ENCODE peak calls at places on chromosome 15, in eight cellular contexts. One of them, this sample, is unnamed.

GRCh38 chr15:51322622-51323296 is 15.6 kb downstream of the CYP19A1 start:
- DNase-seq in NCI-H748 treated with DMSO at 0.1 percent for 48 hours: no peak
- DNase-seq in SHP77: no peak
- DNase-seq in naive thymus-derived CD8-positive, alpha-beta T cell: no peak
- DNase-seq in HEK293T: no peak
- DNase-seq in globus pallidus: no peak
- DNase-seq in C1 segment of cervical spinal cord: no peak
- DNase-seq in AG20443: no peak
- DNase-seq in this sample: no peak

GRCh38 chr15:51647128-51647562 is 24.6 kb upstream of the DMXL2 start:
- DNase-seq in NCI-H748 treated with DMSO at 0.1 percent for 48 hours: peak
- DNase-seq in SHP77: no peak
- DNase-seq in naive thymus-derived CD8-positive, alpha-beta T cell: no peak
- DNase-seq in HEK293T: no peak
- DNase-seq in globus pallidus: peak
- DNase-seq in C1 segment of cervical spinal cord: no peak
- DNase-seq in AG20443: peak
- DNase-seq in this sample: no peak

GRCh38 chr15:68769702-68770101 is 51.0 kb downstream of the ANP32A start:
- DNase-seq in NCI-H748 treated with DMSO at 0.1 percent for 48 hours: no peak
- DNase-seq in SHP77: no peak
- DNase-seq in naive thymus-derived CD8-positive, alpha-beta T cell: no peak
- DNase-seq in HEK293T: no peak
- DNase-seq in globus pallidus: no peak
- DNase-seq in C1 segment of cervical spinal cord: no peak
- DNase-seq in AG20443: no peak
- DNase-seq in this sample: no peak

GRCh38 chr15:67690936-67691335 is 134.4 kb upstream of the SKOR1 start:
- DNase-seq in NCI-H748 treated with DMSO at 0.1 percent for 48 hours: peak
- DNase-seq in SHP77: peak
- DNase-seq in naive thymus-derived CD8-positive, alpha-beta T cell: no peak
- DNase-seq in HEK293T: no peak
- DNase-seq in globus pallidus: no peak
- DNase-seq in C1 segment of cervical spinal cord: no peak
- DNase-seq in AG20443: no peak
- DNase-seq in this sample: no peak

GRCh38 chr15:55250392-55250791 is 39.2 kb downstream of the RAB27A start:
- DNase-seq in NCI-H748 treated with DMSO at 0.1 percent for 48 hours: no peak
- DNase-seq in SHP77: no peak
- DNase-seq in naive thymus-derived CD8-positive, alpha-beta T cell: no peak
- DNase-seq in HEK293T: no peak
- DNase-seq in globus pallidus: no peak
- DNase-seq in C1 segment of cervical spinal cord: no peak
- DNase-seq in AG20443: peak
- DNase-seq in this sample: no peak

GRCh38 chr15:73127302-73127936 is 75.2 kb downstream of the NEO1 start:
- DNase-seq in NCI-H748 treated with DMSO at 0.1 percent for 48 hours: no peak
- DNase-seq in SHP77: peak
- DNase-seq in naive thymus-derived CD8-positive, alpha-beta T cell: no peak
- DNase-seq in HEK293T: peak
- DNase-seq in globus pallidus: peak
- DNase-seq in C1 segment of cervical spinal cord: no peak
- DNase-seq in AG20443: peak
- DNase-seq in this sample: no peak

GRCh38 chr15:20351448-20351961 is 190.1 kb downstream of the GOLGA6L6 start:
- DNase-seq in NCI-H748 treated with DMSO at 0.1 percent for 48 hours: no peak
- DNase-seq in SHP77: no peak
- DNase-seq in naive thymus-derived CD8-positive, alpha-beta T cell: no peak
- DNase-seq in HEK293T: no peak
- DNase-seq in globus pallidus: no peak
- DNase-seq in C1 segment of cervical spinal cord: no peak
- DNase-seq in AG20443: peak
- DNase-seq in this sample: no peak

GRCh38 chr15:24919446-24919845 is 35.3 kb upstream of the SNRPN start:
- DNase-seq in NCI-H748 treated with DMSO at 0.1 percent for 48 hours: no peak
- DNase-seq in SHP77: no peak
- DNase-seq in naive thymus-derived CD8-positive, alpha-beta T cell: no peak
- DNase-seq in HEK293T: no peak
- DNase-seq in globus pallidus: no peak
- DNase-seq in C1 segment of cervical spinal cord: no peak
- DNase-seq in AG20443: no peak
- DNase-seq in this sample: no peak

GRCh38 chr15:74302821-74303359 is 64.6 kb downstream of the CYP11A1 start:
- DNase-seq in NCI-H748 treated with DMSO at 0.1 percent for 48 hours: peak
- DNase-seq in SHP77: peak
- DNase-seq in naive thymus-derived CD8-positive, alpha-beta T cell: peak
- DNase-seq in HEK293T: peak
- DNase-seq in globus pallidus: no peak
- DNase-seq in C1 segment of cervical spinal cord: no peak
- DNase-seq in AG20443: peak
- DNase-seq in this sample: no peak

GRCh38 chr15:89396723-89397652 is 62.4 kb upstream of the POLG start:
- DNase-seq in NCI-H748 treated with DMSO at 0.1 percent for 48 hours: no peak
- DNase-seq in SHP77: no peak
- DNase-seq in naive thymus-derived CD8-positive, alpha-beta T cell: no peak
- DNase-seq in HEK293T: no peak
- DNase-seq in globus pallidus: no peak
- DNase-seq in C1 segment of cervical spinal cord: no peak
- DNase-seq in AG20443: no peak
- DNase-seq in this sample: no peak

GRCh38 chr15:69039516-69040225 is 25.2 kb downstream of the NOX5 start:
- DNase-seq in NCI-H748 treated with DMSO at 0.1 percent for 48 hours: no peak
- DNase-seq in SHP77: no peak
- DNase-seq in naive thymus-derived CD8-positive, alpha-beta T cell: no peak
- DNase-seq in HEK293T: no peak
- DNase-seq in globus pallidus: no peak
- DNase-seq in C1 segment of cervical spinal cord: no peak
- DNase-seq in AG20443: no peak
- DNase-seq in this sample: no peak

GRCh38 chr15:51114437-51115119 is 19.9 kb upstream of the TNFAIP8L3 start:
- DNase-seq in NCI-H748 treated with DMSO at 0.1 percent for 48 hours: no peak
- DNase-seq in SHP77: no peak
- DNase-seq in naive thymus-derived CD8-positive, alpha-beta T cell: no peak
- DNase-seq in HEK293T: no peak
- DNase-seq in globus pallidus: no peak
- DNase-seq in C1 segment of cervical spinal cord: no peak
- DNase-seq in AG20443: peak
- DNase-seq in this sample: no peak

GRCh38 chr15:29438714-29439076 is 169.1 kb upstream of the NSMCE3 start:
- DNase-seq in NCI-H748 treated with DMSO at 0.1 percent for 48 hours: no peak
- DNase-seq in SHP77: no peak
- DNase-seq in naive thymus-derived CD8-positive, alpha-beta T cell: no peak
- DNase-seq in HEK293T: no peak
- DNase-seq in globus pallidus: no peak
- DNase-seq in C1 segment of cervical spinal cord: no peak
- DNase-seq in AG20443: no peak
- DNase-seq in this sample: no peak

GRCh38 chr15:63348392-63348791 is 33.3 kb downstream of the CA12 start:
- DNase-seq in NCI-H748 treated with DMSO at 0.1 percent for 48 hours: no peak
- DNase-seq in SHP77: peak
- DNase-seq in naive thymus-derived CD8-positive, alpha-beta T cell: no peak
- DNase-seq in HEK293T: no peak
- DNase-seq in globus pallidus: peak
- DNase-seq in C1 segment of cervical spinal cord: peak
- DNase-seq in AG20443: peak
- DNase-seq in this sample: no peak

GRCh38 chr15:89378699-89379422 is 44.2 kb upstream of the POLG start:
- DNase-seq in NCI-H748 treated with DMSO at 0.1 percent for 48 hours: no peak
- DNase-seq in SHP77: no peak
- DNase-seq in naive thymus-derived CD8-positive, alpha-beta T cell: peak
- DNase-seq in HEK293T: no peak
- DNase-seq in globus pallidus: no peak
- DNase-seq in C1 segment of cervical spinal cord: no peak
- DNase-seq in AG20443: no peak
- DNase-seq in this sample: no peak

GRCh38 chr15:80989110-80989517 is 505 bp downstream of the MESD start:
- DNase-seq in NCI-H748 treated with DMSO at 0.1 percent for 48 hours: no peak
- DNase-seq in SHP77: no peak
- DNase-seq in naive thymus-derived CD8-positive, alpha-beta T cell: no peak
- DNase-seq in HEK293T: peak
- DNase-seq in globus pallidus: no peak
- DNase-seq in C1 segment of cervical spinal cord: no peak
- DNase-seq in AG20443: no peak
- DNase-seq in this sample: no peak

GRCh38 chr15:70713547-70714414 is 49.6 kb downstream of the UACA start:
- DNase-seq in NCI-H748 treated with DMSO at 0.1 percent for 48 hours: no peak
- DNase-seq in SHP77: no peak
- DNase-seq in naive thymus-derived CD8-positive, alpha-beta T cell: no peak
- DNase-seq in HEK293T: no peak
- DNase-seq in globus pallidus: no peak
- DNase-seq in C1 segment of cervical spinal cord: no peak
- DNase-seq in AG20443: peak
- DNase-seq in this sample: no peak

GRCh38 chr15:39618063-39618823 is 37.4 kb downstream of the THBS1 start:
- DNase-seq in NCI-H748 treated with DMSO at 0.1 percent for 48 hours: no peak
- DNase-seq in SHP77: no peak
- DNase-seq in naive thymus-derived CD8-positive, alpha-beta T cell: no peak
- DNase-seq in HEK293T: no peak
- DNase-seq in globus pallidus: no peak
- DNase-seq in C1 segment of cervical spinal cord: no peak
- DNase-seq in AG20443: no peak
- DNase-seq in this sample: no peak

GRCh38 chr15:50055333-50056278 is 63.4 kb downstream of the ATP8B4 start:
- DNase-seq in NCI-H748 treated with DMSO at 0.1 percent for 48 hours: no peak
- DNase-seq in SHP77: no peak
- DNase-seq in naive thymus-derived CD8-positive, alpha-beta T cell: no peak
- DNase-seq in HEK293T: no peak
- DNase-seq in globus pallidus: no peak
- DNase-seq in C1 segment of cervical spinal cord: no peak
- DNase-seq in AG20443: peak
- DNase-seq in this sample: no peak

GRCh38 chr15:59401810-59402569 is 29.3 kb upstream of the MYO1E start:
- DNase-seq in NCI-H748 treated with DMSO at 0.1 percent for 48 hours: peak
- DNase-seq in SHP77: no peak
- DNase-seq in naive thymus-derived CD8-positive, alpha-beta T cell: no peak
- DNase-seq in HEK293T: no peak
- DNase-seq in globus pallidus: no peak
- DNase-seq in C1 segment of cervical spinal cord: no peak
- DNase-seq in AG20443: no peak
- DNase-seq in this sample: no peak

GRCh38 chr15:39747326-39747725 is 35.3 kb downstream of the FSIP1 start:
- DNase-seq in NCI-H748 treated with DMSO at 0.1 percent for 48 hours: no peak
- DNase-seq in SHP77: no peak
- DNase-seq in naive thymus-derived CD8-positive, alpha-beta T cell: no peak
- DNase-seq in HEK293T: no peak
- DNase-seq in globus pallidus: no peak
- DNase-seq in C1 segment of cervical spinal cord: no peak
- DNase-seq in AG20443: peak
- DNase-seq in this sample: no peak

GRCh38 chr15:71129660-71130059 is 14.4 kb downstream of the THSD4 start:
- DNase-seq in NCI-H748 treated with DMSO at 0.1 percent for 48 hours: no peak
- DNase-seq in SHP77: no peak
- DNase-seq in naive thymus-derived CD8-positive, alpha-beta T cell: no peak
- DNase-seq in HEK293T: no peak
- DNase-seq in globus pallidus: no peak
- DNase-seq in C1 segment of cervical spinal cord: no peak
- DNase-seq in AG20443: no peak
- DNase-seq in this sample: no peak

GRCh38 chr15:81526029-81526428 is 152.0 kb upstream of the TMC3 start:
- DNase-seq in NCI-H748 treated with DMSO at 0.1 percent for 48 hours: no peak
- DNase-seq in SHP77: no peak
- DNase-seq in naive thymus-derived CD8-positive, alpha-beta T cell: no peak
- DNase-seq in HEK293T: no peak
- DNase-seq in globus pallidus: no peak
- DNase-seq in C1 segment of cervical spinal cord: no peak
- DNase-seq in AG20443: no peak
- DNase-seq in this sample: no peak

GRCh38 chr15:77028451-77029165 is 33.7 kb downstream of the PSTPIP1 start:
- DNase-seq in NCI-H748 treated with DMSO at 0.1 percent for 48 hours: no peak
- DNase-seq in SHP77: no peak
- DNase-seq in naive thymus-derived CD8-positive, alpha-beta T cell: no peak
- DNase-seq in HEK293T: no peak
- DNase-seq in globus pallidus: no peak
- DNase-seq in C1 segment of cervical spinal cord: no peak
- DNase-seq in AG20443: no peak
- DNase-seq in this sample: no peak

GRCh38 chr15:63473999-63474809 is 30.2 kb upstream of the USP3 start:
- DNase-seq in NCI-H748 treated with DMSO at 0.1 percent for 48 hours: no peak
- DNase-seq in SHP77: peak
- DNase-seq in naive thymus-derived CD8-positive, alpha-beta T cell: peak
- DNase-seq in HEK293T: no peak
- DNase-seq in globus pallidus: no peak
- DNase-seq in C1 segment of cervical spinal cord: no peak
- DNase-seq in AG20443: peak
- DNase-seq in this sample: peak